ENCODE peak calls at places on chromosomes 7 and 10, in five cellular contexts. One of them, this sample, is unnamed.

GRCh38 chr7:127828843-127829502 is 177.0 kb downstream of the SND1 start:
- DNase-seq in neural crest cell: no peak
- DNase-seq in AG09319: no peak
- DNase-seq in fibroblast of the aortic adventitia: no peak
- DNase-seq in fibroblast of villous mesenchyme: no peak
- DNase-seq in this sample: no peak

GRCh38 chr10:117250409-117250808 is 9.5 kb downstream of the SLC18A2 start:
- DNase-seq in AG09319: no peak
- DNase-seq in fibroblast of villous mesenchyme: no peak
- DNase-seq in fibroblast of the aortic adventitia: no peak
- DNase-seq in neural crest cell: no peak
- DNase-seq in this sample: no peak

GRCh38 chr7:108395442-108395841 is 60.8 kb downstream of the NRCAM start:
- DNase-seq in AG09319: no peak
- DNase-seq in fibroblast of the aortic adventitia: no peak
- DNase-seq in neural crest cell: no peak
- DNase-seq in fibroblast of villous mesenchyme: no peak
- DNase-seq in this sample: no peak

GRCh38 chr7:36129048-36129534 is 24.0 kb upstream of the EEPD1 start:
- DNase-seq in fibroblast of the aortic adventitia: peak
- DNase-seq in AG09319: no peak
- DNase-seq in fibroblast of villous mesenchyme: peak
- DNase-seq in neural crest cell: no peak
- DNase-seq in this sample: no peak

GRCh38 chr10:114520453-114520852 is 116.2 kb upstream of the AFAP1L2 start:
- DNase-seq in fibroblast of the aortic adventitia: peak
- DNase-seq in fibroblast of villous mesenchyme: peak
- DNase-seq in neural crest cell: no peak
- DNase-seq in AG09319: peak
- DNase-seq in this sample: no peak

GRCh38 chr10:132232553-132232949 is 45.8 kb downstream of the DPYSL4 start:
- DNase-seq in fibroblast of the aortic adventitia: no peak
- DNase-seq in neural crest cell: no peak
- DNase-seq in fibroblast of villous mesenchyme: no peak
- DNase-seq in AG09319: no peak
- DNase-seq in this sample: no peak

GRCh38 chr10:106439366-106439765 is 725.1 kb downstream of the SORCS1 start:
- DNase-seq in neural crest cell: no peak
- DNase-seq in AG09319: no peak
- DNase-seq in fibroblast of villous mesenchyme: no peak
- DNase-seq in fibroblast of the aortic adventitia: no peak
- DNase-seq in this sample: no peak

GRCh38 chr7:106217089-106217542 is 67.7 kb downstream of the NAMPT start:
- DNase-seq in AG09319: no peak
- DNase-seq in fibroblast of villous mesenchyme: peak
- DNase-seq in neural crest cell: no peak
- DNase-seq in fibroblast of the aortic adventitia: peak
- DNase-seq in this sample: no peak

GRCh38 chr7:13421779-13422178 is 567.7 kb downstream of the ETV1 start:
- DNase-seq in fibroblast of villous mesenchyme: no peak
- DNase-seq in neural crest cell: no peak
- DNase-seq in AG09319: no peak
- DNase-seq in fibroblast of the aortic adventitia: no peak
- DNase-seq in this sample: no peak

GRCh38 chr10:77857272-77857671 is 69.3 kb downstream of the DLG5 start:
- DNase-seq in AG09319: no peak
- DNase-seq in fibroblast of villous mesenchyme: peak
- DNase-seq in fibroblast of the aortic adventitia: no peak
- DNase-seq in neural crest cell: no peak
- DNase-seq in this sample: no peak

GRCh38 chr10:53748319-53748718 is 975.7 kb upstream of the MBL2 start:
- DNase-seq in fibroblast of the aortic adventitia: no peak
- DNase-seq in AG09319: no peak
- DNase-seq in fibroblast of villous mesenchyme: no peak
- DNase-seq in neural crest cell: no peak
- DNase-seq in this sample: no peak

GRCh38 chr10:110447886-110448285 is 49.8 kb upstream of the DUSP5 start:
- DNase-seq in fibroblast of the aortic adventitia: no peak
- DNase-seq in fibroblast of villous mesenchyme: no peak
- DNase-seq in neural crest cell: no peak
- DNase-seq in AG09319: no peak
- DNase-seq in this sample: no peak

GRCh38 chr10:31945392-31945791 is 16.8 kb upstream of the ARHGAP12 start:
- DNase-seq in fibroblast of villous mesenchyme: no peak
- DNase-seq in AG09319: no peak
- DNase-seq in fibroblast of the aortic adventitia: no peak
- DNase-seq in neural crest cell: no peak
- DNase-seq in this sample: no peak

GRCh38 chr10:6037422-6037821 is 24.7 kb downstream of the IL2RA start:
- DNase-seq in fibroblast of villous mesenchyme: no peak
- DNase-seq in fibroblast of the aortic adventitia: no peak
- DNase-seq in neural crest cell: no peak
- DNase-seq in AG09319: no peak
- DNase-seq in this sample: no peak

GRCh38 chr7:118327179-118327578 is 102.7 kb downstream of the ANKRD7 start:
- DNase-seq in fibroblast of the aortic adventitia: no peak
- DNase-seq in neural crest cell: no peak
- DNase-seq in fibroblast of villous mesenchyme: peak
- DNase-seq in AG09319: no peak
- DNase-seq in this sample: no peak

GRCh38 chr10:33066558-33067236 is 108.7 kb upstream of the ITGB1 start:
- DNase-seq in fibroblast of villous mesenchyme: peak
- DNase-seq in fibroblast of the aortic adventitia: peak
- DNase-seq in AG09319: no peak
- DNase-seq in neural crest cell: no peak
- DNase-seq in this sample: no peak

GRCh38 chr7:105050493-105050892 is 36.5 kb downstream of the KMT2E start:
- DNase-seq in fibroblast of the aortic adventitia: no peak
- DNase-seq in fibroblast of villous mesenchyme: no peak
- DNase-seq in AG09319: no peak
- DNase-seq in neural crest cell: no peak
- DNase-seq in this sample: no peak

GRCh38 chr7:82674319-82674718 is 230.7 kb upstream of the CACNA2D1 start:
- DNase-seq in fibroblast of the aortic adventitia: no peak
- DNase-seq in neural crest cell: no peak
- DNase-seq in fibroblast of villous mesenchyme: peak
- DNase-seq in AG09319: no peak
- DNase-seq in this sample: no peak

GRCh38 chr7:29606287-29606721 is 42.7 kb downstream of the PRR15 start:
- DNase-seq in neural crest cell: no peak
- DNase-seq in fibroblast of the aortic adventitia: peak
- DNase-seq in AG09319: no peak
- DNase-seq in fibroblast of villous mesenchyme: peak
- DNase-seq in this sample: no peak

GRCh38 chr7:74083928-74084721 is 521 bp downstream of the LIMK1 start:
- DNase-seq in fibroblast of villous mesenchyme: peak
- DNase-seq in AG09319: no peak
- DNase-seq in neural crest cell: peak
- DNase-seq in fibroblast of the aortic adventitia: peak
- DNase-seq in this sample: peak

GRCh38 chr7:38169862-38170261 is 8.2 kb upstream of the STARD3NL start:
- DNase-seq in fibroblast of villous mesenchyme: peak
- DNase-seq in neural crest cell: no peak
- DNase-seq in AG09319: peak
- DNase-seq in fibroblast of the aortic adventitia: peak
- DNase-seq in this sample: no peak

GRCh38 chr7:68279827-68280400 is 1283.3 kb downstream of the TYW1 start:
- DNase-seq in AG09319: no peak
- DNase-seq in neural crest cell: no peak
- DNase-seq in fibroblast of villous mesenchyme: no peak
- DNase-seq in fibroblast of the aortic adventitia: no peak
- DNase-seq in this sample: no peak

GRCh38 chr7:90172624-90173023 is 18.4 kb downstream of the STEAP1 start:
- DNase-seq in AG09319: no peak
- DNase-seq in fibroblast of the aortic adventitia: no peak
- DNase-seq in fibroblast of villous mesenchyme: no peak
- DNase-seq in neural crest cell: no peak
- DNase-seq in this sample: no peak

GRCh38 chr10:124105045-124105444 is 11.6 kb upstream of the CHST15 start:
- DNase-seq in AG09319: no peak
- DNase-seq in fibroblast of villous mesenchyme: no peak
- DNase-seq in fibroblast of the aortic adventitia: no peak
- DNase-seq in neural crest cell: no peak
- DNase-seq in this sample: no peak

GRCh38 chr7:1842321-1843221 is 172.5 kb downstream of the ELFN1 start:
- DNase-seq in fibroblast of the aortic adventitia: no peak
- DNase-seq in fibroblast of villous mesenchyme: no peak
- DNase-seq in neural crest cell: no peak
- DNase-seq in AG09319: no peak
- DNase-seq in this sample: peak

GRCh38 chr7:30799206-30799975 is 28.2 kb downstream of the MINDY4 start:
- DNase-seq in fibroblast of villous mesenchyme: peak
- DNase-seq in fibroblast of the aortic adventitia: peak
- DNase-seq in neural crest cell: no peak
- DNase-seq in AG09319: peak
- DNase-seq in this sample: no peak

GRCh38 chr7:42217053-42217452 is 20.0 kb downstream of the GLI3 start:
- DNase-seq in AG09319: no peak
- DNase-seq in neural crest cell: no peak
- DNase-seq in fibroblast of villous mesenchyme: no peak
- DNase-seq in fibroblast of the aortic adventitia: no peak
- DNase-seq in this sample: no peak

GRCh38 chr10:15123749-15124184 is 26.6 kb downstream of the RPP38 start:
- DNase-seq in fibroblast of villous mesenchyme: peak
- DNase-seq in fibroblast of the aortic adventitia: peak
- DNase-seq in AG09319: no peak
- DNase-seq in neural crest cell: no peak
- DNase-seq in this sample: no peak

GRCh38 chr10:116490028-116490662 is 55.6 kb upstream of the PNLIP start:
- DNase-seq in neural crest cell: no peak
- DNase-seq in fibroblast of the aortic adventitia: peak
- DNase-seq in fibroblast of villous mesenchyme: peak
- DNase-seq in AG09319: no peak
- DNase-seq in this sample: no peak

GRCh38 chr7:69817096-69817495 is 218.8 kb downstream of the AUTS2 start:
- DNase-seq in AG09319: no peak
- DNase-seq in neural crest cell: no peak
- DNase-seq in fibroblast of the aortic adventitia: peak
- DNase-seq in fibroblast of villous mesenchyme: peak
- DNase-seq in this sample: no peak

GRCh38 chr10:119933179-119933578 is 40.6 kb downstream of the SEC23IP start:
- DNase-seq in AG09319: no peak
- DNase-seq in neural crest cell: no peak
- DNase-seq in fibroblast of villous mesenchyme: peak
- DNase-seq in fibroblast of the aortic adventitia: peak
- DNase-seq in this sample: no peak
- TF ChIP-seq CTCF in AG09319: peak
- TF ChIP-seq CTCF in neural crest cell: peak
- TF ChIP-seq CTCF in fibroblast of villous mesenchyme: peak
- TF ChIP-seq CTCF in fibroblast of the aortic adventitia: peak
- TF ChIP-seq CTCF in this sample: peak

GRCh38 chr7:140079121-140079536 is 16.4 kb upstream of the PARP12 start:
- DNase-seq in AG09319: no peak
- DNase-seq in fibroblast of villous mesenchyme: peak
- DNase-seq in neural crest cell: peak
- DNase-seq in fibroblast of the aortic adventitia: peak
- DNase-seq in this sample: no peak
- TF ChIP-seq CTCF in AG09319: peak
- TF ChIP-seq CTCF in fibroblast of villous mesenchyme: peak
- TF ChIP-seq CTCF in neural crest cell: peak
- TF ChIP-seq CTCF in fibroblast of the aortic adventitia: peak
- TF ChIP-seq CTCF in this sample: no peak

GRCh38 chr7:21912931-21913780 is 32.5 kb downstream of the CDCA7L start:
- DNase-seq in neural crest cell: no peak
- DNase-seq in AG09319: no peak
- DNase-seq in fibroblast of villous mesenchyme: no peak
- DNase-seq in fibroblast of the aortic adventitia: no peak
- DNase-seq in this sample: no peak

GRCh38 chr7:21910253-21910652 is 35.4 kb downstream of the CDCA7L start:
- DNase-seq in AG09319: no peak
- DNase-seq in fibroblast of villous mesenchyme: no peak
- DNase-seq in neural crest cell: no peak
- DNase-seq in fibroblast of the aortic adventitia: no peak
- DNase-seq in this sample: no peak

GRCh38 chr7:21912305-21912704 is 33.4 kb downstream of the CDCA7L start:
- DNase-seq in neural crest cell: no peak
- DNase-seq in AG09319: peak
- DNase-seq in fibroblast of villous mesenchyme: peak
- DNase-seq in fibroblast of the aortic adventitia: peak
- DNase-seq in this sample: no peak

GRCh38 chr7:21908746-21909145 is 37.0 kb downstream of the CDCA7L start:
- DNase-seq in fibroblast of villous mesenchyme: no peak
- DNase-seq in fibroblast of the aortic adventitia: no peak
- DNase-seq in neural crest cell: no peak
- DNase-seq in AG09319: no peak
- DNase-seq in this sample: no peak

DNA sequence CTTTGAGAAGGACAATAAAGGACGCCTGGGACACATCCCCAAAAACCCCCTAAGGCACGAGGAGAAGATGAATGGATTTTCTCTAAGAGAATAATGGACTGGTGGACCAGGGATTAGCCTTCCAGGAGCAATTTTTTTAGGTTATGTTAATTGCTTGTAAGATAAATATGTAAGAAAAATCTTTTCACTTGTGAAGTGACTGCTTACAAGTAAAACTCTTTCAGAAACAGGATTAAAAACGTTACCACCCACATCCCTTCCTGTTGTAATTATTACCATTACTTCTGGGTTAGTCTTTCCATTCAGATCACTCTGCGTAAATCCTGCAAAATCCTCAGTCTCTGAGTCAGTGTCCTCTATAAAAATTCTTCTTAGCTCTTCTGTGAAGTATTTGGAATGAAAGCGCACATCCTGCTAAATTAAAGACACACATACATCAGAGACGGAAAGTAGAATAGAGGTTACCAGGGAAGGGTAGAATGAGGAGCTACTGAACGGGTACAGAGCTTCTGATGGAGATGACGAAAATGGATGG is 34.3 kb downstream of the CDCA7L start:
- DNase-seq in fibroblast of villous mesenchyme: peak
- DNase-seq in fibroblast of the aortic adventitia: no peak
- DNase-seq in neural crest cell: no peak
- DNase-seq in AG09319: no peak
- DNase-seq in this sample: no peak
- TF ChIP-seq CTCF in fibroblast of villous mesenchyme: no peak
- TF ChIP-seq CTCF in fibroblast of the aortic adventitia: no peak
- TF ChIP-seq CTCF in neural crest cell: no peak
- TF ChIP-seq CTCF in AG09319: no peak
- TF ChIP-seq CTCF in this sample: no peak

GRCh38 chr10:128274938-128275337 is 148.7 kb upstream of the MKI67 start:
- DNase-seq in neural crest cell: no peak
- DNase-seq in fibroblast of the aortic adventitia: peak
- DNase-seq in fibroblast of villous mesenchyme: peak
- DNase-seq in AG09319: no peak
- DNase-seq in this sample: no peak

GRCh38 chr10:128278362-128278761 is 152.1 kb upstream of the MKI67 start:
- DNase-seq in fibroblast of villous mesenchyme: no peak
- DNase-seq in neural crest cell: no peak
- DNase-seq in fibroblast of the aortic adventitia: no peak
- DNase-seq in AG09319: no peak
- DNase-seq in this sample: no peak

GRCh38 chr10:128277267-128277666 is 151.0 kb upstream of the MKI67 start:
- DNase-seq in fibroblast of villous mesenchyme: no peak
- DNase-seq in AG09319: no peak
- DNase-seq in fibroblast of the aortic adventitia: no peak
- DNase-seq in neural crest cell: no peak
- DNase-seq in this sample: no peak

GRCh38 chr10:128280271-128280670 is 154.0 kb upstream of the MKI67 start:
- DNase-seq in AG09319: no peak
- DNase-seq in fibroblast of the aortic adventitia: no peak
- DNase-seq in fibroblast of villous mesenchyme: no peak
- DNase-seq in neural crest cell: no peak
- DNase-seq in this sample: no peak

GRCh38 chr10:128275405-128275804 is 149.2 kb upstream of the MKI67 start:
- DNase-seq in neural crest cell: no peak
- DNase-seq in AG09319: no peak
- DNase-seq in fibroblast of villous mesenchyme: no peak
- DNase-seq in fibroblast of the aortic adventitia: no peak
- DNase-seq in this sample: no peak
- TF ChIP-seq CTCF in neural crest cell: no peak
- TF ChIP-seq CTCF in AG09319: no peak
- TF ChIP-seq CTCF in fibroblast of villous mesenchyme: no peak
- TF ChIP-seq CTCF in fibroblast of the aortic adventitia: no peak
- TF ChIP-seq CTCF in this sample: no peak

This sample was measured in mesothelial cell of epicardium.